ENCODE peak calls at places on chromosomes 5 and 9, in seven cellular contexts. N is neural progenitor cell, Y is OCI-LY7, Z is GM23338, T is IMR-90, A is GM23248, D is HCT116. B is an unnamed sample.

GRCh38 chr9:116327702-116328440 is 174.3 kb downstream of the PAPPA start:
- DNase-seq in Y (no peak), Z (no peak), D (no peak), A (peak; percentile 43), T (peak; percentile 69), N (no peak), B (no peak)

GRCh38 chr5:141493500-141494422 is 4.9 kb downstream of the PCDHGC5 start:
- DNase-seq in A (peak; percentile 86), Z (no peak), Y (no peak), N (no peak), D (no peak), T (peak; percentile 65), B (no peak)

GRCh38 chr9:133396952-133397351 is 20.8 kb downstream of the STKLD1 start:
- DNase-seq in Z (peak; percentile 86), A (peak; percentile 48), N (peak; percentile 72), D (no peak), T (no peak), Y (no peak), B (no peak)

GRCh38 chr5:109830955-109831502 is 141.3 kb downstream of the MAN2A1 start:
- DNase-seq in D (no peak), A (no peak), Y (no peak), N (no peak), Z (no peak), T (peak; percentile 76), B (no peak)

GRCh38 chr5:133741396-133741795 is 129.1 kb upstream of the FSTL4 start:
- DNase-seq in Y (no peak), D (no peak), Z (no peak), T (no peak), N (no peak), A (no peak), B (no peak)

GRCh38 chr9:77910216-77910615 is 121.4 kb downstream of the GNAQ start:
- DNase-seq in Y (no peak), Z (no peak), D (no peak), T (no peak), N (no peak), A (peak; percentile 20), B (no peak)

GRCh38 chr5:130109152-130109551 is 204.9 kb downstream of the CHSY3 start:
- DNase-seq in Z (peak; percentile 79), N (peak; percentile 59), Y (peak; percentile 50), A (peak; percentile 59), T (peak; percentile 18), D (peak; percentile 34), B (no peak)

GRCh38 chr5:152532714-152533113 is 127.6 kb upstream of the NMUR2 start:
- DNase-seq in Z (peak; percentile 82), D (peak; percentile 42), N (peak; percentile 81), Y (peak; percentile 54), A (peak; percentile 65), T (peak; percentile 56), B (peak; percentile 37)

GRCh38 chr5:112554089-112554977 is 135.3 kb upstream of the EPB41L4A start:
- DNase-seq in N (no peak), Z (no peak), D (no peak), T (no peak), Y (no peak), A (peak; percentile 54), B (no peak)

GRCh38 chr5:160438316-160439204 is 16.9 kb downstream of the PTTG1 start:
- DNase-seq in A (peak; percentile 76), Y (peak; percentile 79), N (peak; percentile 72), D (peak; percentile 48), T (peak; percentile 60), Z (peak; percentile 88), B (no peak)

GRCh38 chr9:129170229-129170628 is 7.8 kb downstream of the IER5L start:
- DNase-seq in Y (no peak), T (peak; percentile 41), D (peak; percentile 48), N (no peak), Z (no peak), A (peak; percentile 68), B (peak; percentile 40)

GRCh38 chr5:11851402-11851801 is 52.8 kb downstream of the CTNND2 start:
- DNase-seq in Y (no peak), D (no peak), N (peak; percentile 7), Z (no peak), T (no peak), A (no peak), B (no peak)

GRCh38 chr5:930853-931252 is 38.2 kb downstream of the TRIP13 start:
- DNase-seq in Z (no peak), T (no peak), A (peak; percentile 27), Y (no peak), N (no peak), D (no peak), B (peak; percentile 80)

GRCh38 chr5:40572359-40572758 is 107.4 kb upstream of the PTGER4 start:
- DNase-seq in Y (no peak), Z (no peak), D (no peak), T (no peak), N (no peak), A (no peak), B (no peak)

GRCh38 chr9:89597711-89598707 is 6.8 kb upstream of the GADD45G start:
- DNase-seq in T (peak; percentile 59), A (peak; percentile 68), N (peak; percentile 74), Z (peak; percentile 85), D (no peak), Y (peak; percentile 68), B (no peak)

GRCh38 chr9:121169094-121169601 is 32.5 kb downstream of the RAB14 start:
- DNase-seq in D (no peak), Z (peak; percentile 27), Y (peak; percentile 20), T (no peak), A (peak; percentile 53), N (no peak), B (no peak)

GRCh38 chr9:114180701-114181582 is 25.6 kb downstream of the COL27A1 start:
- DNase-seq in T (peak; percentile 62), Y (no peak), N (peak; percentile 67), D (no peak), Z (peak; percentile 17), A (no peak), B (no peak)

GRCh38 chr5:1901081-1901480 is 18.4 kb upstream of the IRX4 start:
- DNase-seq in Y (no peak), N (no peak), T (no peak), Z (no peak), A (peak; percentile 45), D (no peak), B (no peak)

GRCh38 chr5:135212361-135213033 is 178.5 kb upstream of the PITX1 start:
- DNase-seq in N (no peak), D (no peak), A (no peak), Y (no peak), T (no peak), Z (no peak), B (no peak)

GRCh38 chr9:556199-556598 is 285.3 kb upstream of the DMRT1 start:
- DNase-seq in N (no peak), T (no peak), D (no peak), Z (no peak), Y (no peak), A (peak; percentile 5), B (no peak)

GRCh38 chr5:134267366-134268018 is 41.6 kb upstream of the PPP2CA start:
- DNase-seq in T (peak; percentile 60), Z (no peak), N (no peak), Y (no peak), A (peak; percentile 70), D (no peak), B (no peak)

GRCh38 chr9:14793389-14793788 is 70.9 kb upstream of the CER1 start:
- DNase-seq in Y (no peak), T (no peak), A (no peak), D (no peak), Z (no peak), N (no peak), B (no peak)

GRCh38 chr5:127322405-127322804 is 31.8 kb downstream of the MEGF10 start:
- DNase-seq in Z (no peak), Y (no peak), N (no peak), A (no peak), D (no peak), T (no peak), B (no peak)
- H4K20me1 ChIP-seq in Z (no peaks in the 10 kb centered on the region), Y (no peaks in the 10 kb centered on the region), N (no peaks in the 10 kb centered on the region), A (no peaks in the 10 kb centered on the region), D (no peaks in the 10 kb centered on the region), T (no peaks in the 10 kb centered on the region), B (no peaks in the 10 kb centered on the region)

DNA sequence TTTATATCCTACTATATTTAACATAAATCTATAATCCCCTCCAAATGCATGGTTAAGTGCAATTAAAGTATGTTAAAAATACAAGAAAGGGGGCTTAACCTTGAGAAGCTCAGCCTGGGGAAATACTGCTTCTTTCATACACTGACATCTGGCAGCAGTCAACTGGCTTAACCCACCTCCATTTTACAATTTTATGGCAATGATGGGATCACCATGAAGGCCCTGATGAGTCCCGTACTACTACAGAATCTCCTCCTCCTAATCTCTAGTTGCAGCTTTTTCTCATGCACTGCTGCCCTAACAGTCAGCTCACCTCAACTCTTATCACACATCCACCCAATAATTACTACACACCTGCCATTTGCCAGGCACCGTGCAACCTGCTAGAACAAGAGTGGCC is 40.9 kb downstream of the ZNF608 start:
- DNase-seq in T (no peak), N (no peak), D (no peak), Y (peak; percentile 39), Z (no peak), A (no peak), B (no peak)
- H3K27ac ChIP-seq in T (no peak overlapping the region), N (no peak overlapping the region), D (no peak overlapping the region), Y (peak overlapping the region; percentile 95), Z (no peak overlapping the region), A (no peak overlapping the region), B (no peak overlapping the region)

DNA sequence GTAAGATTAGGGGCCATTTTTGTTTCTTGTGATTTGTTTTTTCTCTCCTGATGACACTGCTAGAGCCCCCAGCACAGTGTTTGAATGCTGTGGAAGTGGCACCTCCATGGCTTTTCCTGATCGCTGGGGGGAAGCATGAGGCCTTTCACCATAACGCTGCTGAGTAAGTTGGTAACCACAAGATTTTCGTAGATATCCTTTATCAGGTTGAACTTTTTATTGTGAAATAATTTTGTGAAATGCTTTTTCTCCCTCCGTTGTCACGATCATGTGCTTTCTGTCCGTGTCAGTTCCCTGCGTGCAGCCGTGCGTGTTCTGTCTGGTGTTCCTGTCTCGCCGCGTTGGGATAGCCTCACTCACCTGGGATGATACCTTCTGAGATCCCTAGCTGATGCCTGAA is 59.4 kb downstream of the EHMT1 start:
- DNase-seq in Y (no peak), D (no peak), A (no peak), T (no peak), Z (no peak), N (no peak), B (no peak)
- H4K20me1 ChIP-seq in Y (no peaks in the 10 kb centered on the region), D (peaks cover 4% of the 10 kb centered on the region), A (peaks cover 18% of the 10 kb centered on the region), T (peaks cover 72% of the 10 kb centered on the region), Z (no peaks in the 10 kb centered on the region), N (peaks cover 91% of the 10 kb centered on the region), B (peaks cover 74% of the 10 kb centered on the region)

DNA sequence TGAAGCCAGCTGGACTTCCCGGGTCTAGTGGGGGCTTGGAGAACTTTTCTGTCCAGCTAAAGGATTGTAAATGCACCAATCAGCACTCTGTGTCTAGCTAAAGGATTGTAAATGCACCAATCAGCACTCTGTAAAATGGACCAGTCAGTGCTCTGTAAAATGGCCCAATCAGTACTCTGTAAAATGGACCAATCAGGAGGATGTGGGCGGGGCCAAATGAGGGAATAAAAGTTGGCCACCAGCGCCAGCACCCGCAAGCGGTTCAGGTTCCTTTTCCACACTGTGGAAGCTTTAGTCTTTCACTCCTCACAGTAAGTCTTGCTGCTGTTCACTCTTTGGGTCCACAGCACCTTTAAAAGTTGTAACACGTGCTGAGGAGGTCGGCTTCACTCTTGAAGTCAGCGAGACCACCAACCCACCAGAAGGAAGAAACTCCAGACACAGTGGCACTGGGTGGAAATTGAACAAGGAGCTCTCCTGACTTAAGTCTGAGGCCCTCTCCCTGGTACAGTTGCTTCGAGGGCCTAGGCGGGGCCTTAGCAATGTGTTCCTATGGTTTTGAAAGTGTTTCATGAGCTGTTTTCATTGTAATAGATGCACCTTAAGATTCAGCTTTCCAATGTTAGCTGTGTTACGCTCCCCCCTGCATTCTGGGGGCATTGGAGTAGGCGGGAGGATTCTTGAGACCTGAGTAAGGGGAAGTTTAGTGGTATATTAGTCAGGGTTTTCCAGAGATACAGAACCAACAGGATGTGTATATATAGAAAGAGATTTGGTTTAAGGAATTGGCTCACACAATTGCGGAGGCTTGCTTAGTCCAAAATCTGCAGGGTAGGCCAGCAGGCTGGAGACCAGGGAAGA is 21.4 kb upstream of the MYO10 start:
- DNase-seq in Y (no peak), D (no peak), T (peak; percentile 98), N (no peak), Z (no peak), A (peak; percentile 94), B (no peak)
- H3K27ac ChIP-seq in Y (no peak overlapping the region), D (no peak overlapping the region), T (peak overlapping the region; percentile 91), N (no peak overlapping the region), Z (no peak overlapping the region), A (peak overlapping the region; percentile 77), B (no peak overlapping the region)

B was measured in PC-9.